ENCODE peak calls at places on chromosome 11, in four cellular contexts. M is K562, Y is HepG2, H is WTC11. E is an unnamed sample.

GRCh38 chr11:114342476-114342875 is 46.3 kb downstream of the NNMT start:
- DNase-seq in M (no peak), Y (no peak), H (no peak), E (no peak)

GRCh38 chr11:91688672-91689071 is 535.9 kb upstream of the FAT3 start:
- DNase-seq in M (no peak), Y (no peak), H (no peak), E (no peak)

GRCh38 chr11:125036933-125037332 is 26.2 kb upstream of the SLC37A2 start:
- DNase-seq in M (no peak), Y (no peak), H (no peak), E (no peak)

GRCh38 chr11:65421204-65422103 is 1.1 kb upstream of the NEAT1 start:
- DNase-seq in M (no peak), Y (peak), H (no peak), E (no peak)

GRCh38 chr11:27357250-27357649 is 5.8 kb downstream of the CCDC34 start:
- DNase-seq in M (no peak), Y (no peak), H (no peak), E (no peak)

GRCh38 chr11:2931771-2932738 is 2.8 kb upstream of the PHLDA2 start:
- DNase-seq in M (no peak), Y (no peak), H (no peak), E (no peak)

GRCh38 chr11:61390161-61390560 is 2.2 kb upstream of the TMEM216 start:
- DNase-seq in M (no peak), Y (no peak), H (no peak), E (no peak)

GRCh38 chr11:35845860-35846259 is 98.0 kb upstream of the LDLRAD3 start:
- DNase-seq in M (no peak), Y (no peak), H (no peak), E (no peak)

GRCh38 chr11:9347100-9347499 is 32.7 kb upstream of the TMEM41B start:
- DNase-seq in M (no peak), Y (no peak), H (no peak), E (no peak)

GRCh38 chr11:110818032-110818687 is 105.9 kb upstream of the ARHGAP20 start:
- DNase-seq in M (no peak), Y (no peak), H (no peak), E (no peak)

GRCh38 chr11:18853086-18853720 is 61.6 kb upstream of the PTPN5 start:
- DNase-seq in M (no peak), Y (peak), H (peak), E (no peak)

GRCh38 chr11:46382644-46383403 is 1.4 kb downstream of the MDK start:
- DNase-seq in M (no peak), Y (peak), H (peak), E (no peak)

GRCh38 chr11:58060939-58061672 is 30.4 kb downstream of the OR6Q1 start:
- DNase-seq in M (no peak), Y (peak), H (peak), E (no peak)

GRCh38 chr11:94494200-94494545 is 389 bp downstream of the ANKRD49 start:
- DNase-seq in M (no peak), Y (no peak), H (no peak), E (no peak)

GRCh38 chr11:63719987-63720386 is 38.7 kb downstream of the RTN3 start:
- DNase-seq in M (no peak), Y (no peak), H (no peak), E (no peak)

GRCh38 chr11:40062616-40063015 is 1396.8 kb downstream of the LRRC4C start:
- DNase-seq in M (no peak), Y (no peak), H (no peak), E (no peak)

GRCh38 chr11:92886243-92886905 is 83.1 kb upstream of the MTNR1B start:
- DNase-seq in M (peak), Y (peak), H (peak), E (peak)

GRCh38 chr11:113951487-113951886 is 23.4 kb upstream of the HTR3A start:
- DNase-seq in M (no peak), Y (no peak), H (no peak), E (no peak)

GRCh38 chr11:74754507-74755255 is 6.0 kb downstream of the RNF169 start:
- DNase-seq in M (no peak), Y (no peak), H (no peak), E (peak)

GRCh38 chr11:74932797-74933196 is 16.1 kb downstream of the XRRA1 start:
- DNase-seq in M (no peak), Y (no peak), H (no peak), E (no peak)

GRCh38 chr11:77593883-77594282 is 4.1 kb downstream of the AQP11 start:
- DNase-seq in M (no peak), Y (peak), H (no peak), E (no peak)

GRCh38 chr11:14657841-14658240 is 14.2 kb downstream of the PDE3B start:
- DNase-seq in M (no peak), Y (no peak), H (no peak), E (no peak)

GRCh38 chr11:491358-491757 is 15.7 kb downstream of the RNH1 start:
- DNase-seq in M (no peak), Y (no peak), H (no peak), E (no peak)

GRCh38 chr11:132278801-132279574 is 908.6 kb downstream of the NTM start:
- DNase-seq in M (no peak), Y (no peak), H (no peak), E (peak)

GRCh38 chr11:78138694-78139421 is 568 bp downstream of the ALG8 start:
- DNase-seq in M (peak), Y (no peak), H (no peak), E (peak)

DNA sequence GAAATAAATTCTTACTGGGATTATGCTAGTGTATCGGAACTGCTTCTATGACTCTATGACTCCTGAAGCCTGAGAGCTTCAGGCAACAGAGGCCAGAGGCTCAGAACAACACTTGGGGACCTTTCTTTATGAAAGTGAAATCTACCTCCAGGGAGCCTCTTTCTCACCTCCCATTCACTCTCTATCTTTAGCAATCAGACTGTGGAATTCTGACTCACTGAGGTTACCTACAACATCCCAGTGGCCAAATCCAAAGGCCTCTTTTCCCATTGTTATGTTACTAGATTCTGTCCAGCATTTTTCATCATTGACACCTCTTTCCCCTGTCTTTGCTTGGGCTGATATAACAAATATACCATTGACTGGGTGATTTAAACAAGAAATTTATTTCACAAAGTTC is 14.1 kb upstream of the CYB5R2 start:
- DNase-seq in M (no peak), Y (no peak), H (no peak), E (no peak)
- TF ChIP-seq NR2C2 in M (no peak), Y (no peak), H (no peak), E (no peak)

DNA sequence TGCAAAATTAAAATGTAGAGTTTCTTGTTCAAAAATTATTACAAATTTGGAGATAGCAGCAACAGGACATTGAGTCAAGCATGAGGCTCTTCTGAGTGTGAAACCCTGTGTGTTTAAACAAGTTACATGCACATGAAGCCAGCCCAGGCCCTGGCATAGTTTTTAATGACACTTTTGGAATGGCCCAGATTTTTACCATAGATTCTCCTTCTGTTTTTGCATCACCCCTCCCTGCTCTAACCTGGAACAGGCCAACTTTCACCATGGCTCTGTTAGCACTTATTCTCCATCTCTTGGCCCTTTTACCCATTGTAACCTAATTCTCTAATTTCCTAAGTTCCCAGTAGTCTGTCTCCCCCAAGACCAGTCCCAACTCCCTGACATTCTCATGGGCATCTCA is 63.1 kb upstream of the PRSS23 start:
- DNase-seq in M (no peak), Y (no peak), H (no peak), E (no peak)
- TF ChIP-seq NR2C2 in M (no peak), Y (no peak), H (no peak), E (no peak)

GRCh38 chr11:33733978-33734377 is 2.2 kb downstream of the CD59 start:
- DNase-seq in M (no peak), Y (no peak), H (no peak), E (no peak)

GRCh38 chr11:33735166-33735425 is 1.1 kb downstream of the CD59 start:
- DNase-seq in M (no peak), Y (no peak), H (no peak), E (no peak)

GRCh38 chr11:33736148-33736809 is at the start of gene CD59:
- DNase-seq in M (peak), Y (peak), H (peak), E (peak)

GRCh38 chr11:33734441-33735165 is 1.6 kb downstream of the CD59 start:
- DNase-seq in M (no peak), Y (no peak), H (no peak), E (no peak)

GRCh38 chr11:33735426-33736147 is 636 bp downstream of the CD59 start:
- DNase-seq in M (no peak), Y (peak), H (peak), E (peak)
- TF ChIP-seq NR2C2 in M (no peak), Y (no peak), H (no peak), E (no peak)

GRCh38 chr11:126189109-126189929 is 22.1 kb downstream of the RPUSD4 start:
- DNase-seq in M (no peak), Y (peak), H (no peak), E (peak)
- TF ChIP-seq NR2C2 in M (no peak), Y (peak), H (no peak), E (no peak)

GRCh38 chr11:119668685-119669084 is 60.3 kb downstream of the NECTIN1 start:
- DNase-seq in M (no peak), Y (no peak), H (no peak), E (no peak)

GRCh38 chr11:119664063-119664572 is 64.9 kb downstream of the NECTIN1 start:
- DNase-seq in M (no peak), Y (peak), H (peak), E (no peak)

GRCh38 chr11:119666061-119666460 is 62.9 kb downstream of the NECTIN1 start:
- DNase-seq in M (no peak), Y (no peak), H (no peak), E (no peak)

GRCh38 chr11:119664701-119665420 is 64.1 kb downstream of the NECTIN1 start:
- DNase-seq in M (no peak), Y (no peak), H (no peak), E (no peak)

DNA sequence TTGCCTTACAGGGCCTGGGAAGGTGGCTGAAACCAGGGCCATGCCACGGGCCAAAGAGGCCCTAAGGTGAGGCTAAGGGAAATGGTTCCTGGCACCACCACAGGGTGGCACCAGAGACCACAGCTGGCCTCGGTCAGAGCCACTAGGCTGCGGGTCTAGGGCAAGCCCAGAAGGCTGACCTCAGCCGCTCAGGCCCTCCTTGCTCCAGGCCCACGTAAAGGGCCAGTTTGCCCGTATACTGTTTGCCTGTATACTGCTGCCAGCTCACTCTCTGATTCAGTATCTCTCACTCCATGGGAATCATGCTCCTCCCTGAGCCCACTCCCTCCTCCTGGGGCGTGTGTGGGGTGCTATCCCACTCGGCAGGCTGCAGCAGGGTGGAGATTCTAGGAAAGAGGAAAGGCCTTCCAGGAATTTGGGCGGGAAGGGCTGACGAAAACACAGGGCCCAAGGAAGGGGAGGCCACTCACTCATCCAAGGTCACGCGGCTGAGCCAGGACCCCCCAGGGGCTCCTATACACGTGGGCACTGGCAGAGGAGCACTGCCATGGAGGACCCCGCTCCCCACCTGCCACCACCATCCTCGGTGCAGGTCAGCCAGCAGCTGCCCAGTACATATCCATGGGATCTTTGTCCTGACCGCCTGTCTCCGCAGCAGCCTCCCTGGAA is 62.4 kb downstream of the NECTIN1 start:
- DNase-seq in M (peak), Y (peak), H (peak), E (no peak)
- TF ChIP-seq NR2C2 in M (no peak), Y (no peak), H (no peak), E (no peak)

GRCh38 chr11:12216100-12216499 is 105.7 kb downstream of the MICAL2 start:
- DNase-seq in M (no peak), Y (no peak), H (no peak), E (no peak)
- TF ChIP-seq NR2C2 in M (no peak), Y (no peak), H (no peak), E (no peak)

DNA sequence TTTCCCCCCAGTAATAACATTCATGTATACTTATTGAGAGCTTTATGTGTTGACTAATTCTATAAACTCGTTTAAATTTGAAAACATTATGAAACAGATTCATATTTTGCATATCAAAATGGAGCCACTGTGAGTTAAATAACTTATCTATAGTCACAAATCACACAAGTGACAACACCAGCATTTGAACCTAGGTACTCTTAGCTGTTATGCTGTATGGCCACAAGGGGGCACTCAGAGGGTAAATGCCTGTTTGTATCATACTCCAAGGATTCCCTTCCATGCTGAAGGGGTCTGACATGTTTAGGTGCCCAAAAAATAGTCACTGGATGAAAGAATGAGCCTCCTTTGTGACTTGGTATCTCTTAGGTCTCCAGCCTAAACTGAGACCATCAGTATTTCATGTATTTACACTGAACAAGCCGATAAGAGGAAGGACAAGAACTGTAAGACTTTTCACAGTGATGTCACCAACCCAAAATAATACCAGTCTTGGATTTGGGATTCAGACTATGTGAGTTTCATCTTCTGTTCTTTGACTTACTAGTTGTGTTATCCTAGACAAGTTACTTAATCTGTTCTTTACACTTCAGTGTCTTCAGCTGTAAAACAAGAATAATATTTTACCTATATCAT is 12.2 kb upstream of the OR52D1 start:
- DNase-seq in M (peak), Y (peak), H (peak), E (no peak)
- TF ChIP-seq NR2C2 in M (no peak), Y (no peak), H (no peak), E (no peak)

GRCh38 chr11:112553340-112553739 is 292.7 kb upstream of the PLET1 start:
- DNase-seq in M (no peak), Y (no peak), H (no peak), E (no peak)

GRCh38 chr11:112558691-112559090 is 298.0 kb upstream of the PLET1 start:
- DNase-seq in M (no peak), Y (no peak), H (no peak), E (no peak)

GRCh38 chr11:112554586-112554985 is 293.9 kb upstream of the PLET1 start:
- DNase-seq in M (no peak), Y (no peak), H (no peak), E (no peak)

DNA sequence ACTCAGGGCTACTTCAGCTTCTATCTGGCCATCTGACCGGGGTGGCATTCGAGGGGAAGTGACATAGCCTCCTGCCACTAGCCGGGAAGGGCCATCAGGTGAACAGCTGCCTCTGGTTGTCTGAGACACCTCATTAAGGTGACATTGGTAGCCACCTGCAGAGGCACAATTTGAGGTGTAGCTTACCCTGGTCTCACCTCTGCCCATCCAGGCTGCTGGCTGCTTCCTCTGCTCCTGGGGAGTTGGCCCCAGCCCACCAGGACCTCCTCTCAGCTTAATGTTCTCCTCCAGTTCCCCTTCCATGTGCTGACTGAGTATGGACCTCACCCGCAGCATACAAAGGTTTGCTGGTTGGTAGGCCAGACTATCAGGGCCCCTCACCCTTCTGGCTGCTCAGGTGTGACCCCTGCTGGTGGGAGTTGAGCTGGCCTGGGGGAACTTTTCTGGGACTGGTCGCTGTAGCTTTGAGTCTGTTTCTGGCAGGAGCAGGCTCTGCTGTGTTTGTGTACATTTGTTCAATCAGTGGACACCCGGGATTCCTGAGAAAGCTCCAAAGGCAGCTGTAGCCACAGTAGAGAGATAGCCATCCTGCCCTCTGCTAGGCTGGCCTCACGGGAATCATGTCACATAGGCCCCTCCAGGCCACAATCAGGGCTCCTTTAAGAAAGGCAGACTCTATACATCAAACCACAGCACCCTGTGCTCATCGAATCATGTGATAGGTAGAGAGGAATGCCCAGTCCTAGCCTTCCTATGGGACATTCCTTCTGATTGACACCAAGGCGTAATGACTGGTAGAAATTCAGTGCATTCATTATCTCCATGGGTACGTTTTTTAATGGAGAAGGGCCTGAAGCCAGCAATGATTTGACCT is 295.1 kb upstream of the PLET1 start:
- DNase-seq in M (peak), Y (peak), H (peak), E (no peak)
- TF ChIP-seq NR2C2 in M (no peak), Y (no peak), H (no peak), E (no peak)

GRCh38 chr11:66981976-66982578 is 7.0 kb downstream of the C11orf86 start:
- DNase-seq in M (peak), Y (peak), H (no peak), E (no peak)
- TF ChIP-seq NR2C2 in M (no peak), Y (no peak), H (no peak), E (no peak)

GRCh38 chr11:19959210-19959609 is 201.1 kb downstream of the DBX1 start:
- DNase-seq in M (no peak), Y (no peak), H (no peak), E (no peak)
- TF ChIP-seq NR2C2 in M (no peak), Y (no peak), H (no peak), E (no peak)

E was measured in GM12878.